ENCODE peak calls at places on chromosomes 3 and 15, in six cellular contexts. One of them, this sample, is unnamed.

GRCh38 chr3:57169872-57170623 is 4.9 kb upstream of the IL17RD start:
- DNase-seq in A549: peak; percentile 70
- DNase-seq in fibroblast of pulmonary artery: peak; percentile 71
- DNase-seq in AG09309: no peak
- DNase-seq in upper lobe of left lung: peak; percentile 82
- DNase-seq in cardiac fibroblast: peak; percentile 70
- DNase-seq in this sample: peak; percentile 84

GRCh38 chr3:36546196-36546595 is 165.9 kb downstream of the STAC start:
- DNase-seq in A549: no peak
- DNase-seq in upper lobe of left lung: no peak
- DNase-seq in cardiac fibroblast: peak; percentile 16
- DNase-seq in AG09309: no peak
- DNase-seq in fibroblast of pulmonary artery: peak; percentile 20
- DNase-seq in this sample: no peak

GRCh38 chr3:53170325-53171108 is 9.5 kb downstream of the PRKCD start:
- DNase-seq in A549: no peak
- DNase-seq in cardiac fibroblast: no peak
- DNase-seq in upper lobe of left lung: peak; percentile 66
- DNase-seq in fibroblast of pulmonary artery: no peak
- DNase-seq in AG09309: no peak
- DNase-seq in this sample: no peak

GRCh38 chr3:148211725-148212124 is 486.0 kb upstream of the AGTR1 start:
- DNase-seq in upper lobe of left lung: no peak
- DNase-seq in A549: no peak
- DNase-seq in cardiac fibroblast: peak; percentile 87
- DNase-seq in fibroblast of pulmonary artery: peak; percentile 45
- DNase-seq in AG09309: no peak
- DNase-seq in this sample: peak; percentile 39

GRCh38 chr3:108404409-108404808 is 106.0 kb downstream of the MYH15 start:
- DNase-seq in upper lobe of left lung: no peak
- DNase-seq in fibroblast of pulmonary artery: no peak
- DNase-seq in AG09309: no peak
- DNase-seq in A549: no peak
- DNase-seq in cardiac fibroblast: peak; percentile 39
- DNase-seq in this sample: no peak

GRCh38 chr15:75452364-75452967 is 976 bp upstream of the SIN3A start:
- DNase-seq in A549: peak; percentile 89
- DNase-seq in AG09309: no peak
- DNase-seq in cardiac fibroblast: peak; percentile 84
- DNase-seq in upper lobe of left lung: peak; percentile 90
- DNase-seq in fibroblast of pulmonary artery: peak; percentile 78
- DNase-seq in this sample: peak; percentile 93

GRCh38 chr3:152413244-152413643 is 144.5 kb downstream of the MBNL1 start:
- DNase-seq in fibroblast of pulmonary artery: no peak
- DNase-seq in cardiac fibroblast: no peak
- DNase-seq in AG09309: no peak
- DNase-seq in upper lobe of left lung: no peak
- DNase-seq in A549: no peak
- DNase-seq in this sample: no peak

GRCh38 chr3:10242182-10243065 is 5.8 kb upstream of the TATDN2 start:
- DNase-seq in AG09309: no peak
- DNase-seq in fibroblast of pulmonary artery: peak; percentile 31
- DNase-seq in A549: no peak
- DNase-seq in cardiac fibroblast: peak; percentile 38
- DNase-seq in upper lobe of left lung: peak; percentile 36
- DNase-seq in this sample: no peak

GRCh38 chr15:52559583-52559982 is 9.2 kb downstream of the ARPP19 start:
- DNase-seq in AG09309: no peak
- DNase-seq in cardiac fibroblast: peak; percentile 48
- DNase-seq in upper lobe of left lung: no peak
- DNase-seq in fibroblast of pulmonary artery: peak; percentile 38
- DNase-seq in A549: no peak
- DNase-seq in this sample: no peak

GRCh38 chr3:159825216-159825854 is 163.3 kb upstream of the IL12A start:
- DNase-seq in A549: peak; percentile 43
- DNase-seq in fibroblast of pulmonary artery: no peak
- DNase-seq in cardiac fibroblast: no peak
- DNase-seq in upper lobe of left lung: no peak
- DNase-seq in AG09309: no peak
- DNase-seq in this sample: no peak

GRCh38 chr3:12954891-12955650 is 113.7 kb upstream of the RPL32 start:
- DNase-seq in A549: no peak
- DNase-seq in fibroblast of pulmonary artery: no peak
- DNase-seq in cardiac fibroblast: peak; percentile 22
- DNase-seq in AG09309: no peak
- DNase-seq in upper lobe of left lung: peak; percentile 73
- DNase-seq in this sample: peak; percentile 76

GRCh38 chr15:90101969-90102890 is at the start of gene IDH2:
- DNase-seq in upper lobe of left lung: peak; percentile 88
- DNase-seq in cardiac fibroblast: peak; percentile 68
- DNase-seq in AG09309: no peak
- DNase-seq in fibroblast of pulmonary artery: peak; percentile 73
- DNase-seq in A549: peak; percentile 78
- DNase-seq in this sample: peak; percentile 93

GRCh38 chr3:39989746-39990145 is 180.3 kb downstream of the MYRIP start:
- DNase-seq in AG09309: no peak
- DNase-seq in A549: no peak
- DNase-seq in fibroblast of pulmonary artery: no peak
- DNase-seq in cardiac fibroblast: no peak
- DNase-seq in upper lobe of left lung: no peak
- DNase-seq in this sample: no peak

GRCh38 chr3:146065573-146066006 is 95.4 kb downstream of the PLOD2 start:
- DNase-seq in A549: peak; percentile 73
- DNase-seq in fibroblast of pulmonary artery: peak; percentile 89
- DNase-seq in AG09309: peak; percentile 35
- DNase-seq in cardiac fibroblast: peak; percentile 85
- DNase-seq in upper lobe of left lung: no peak
- DNase-seq in this sample: peak; percentile 35

GRCh38 chr15:27846722-27847420 is 252.2 kb downstream of the OCA2 start:
- DNase-seq in cardiac fibroblast: no peak
- DNase-seq in AG09309: no peak
- DNase-seq in upper lobe of left lung: no peak
- DNase-seq in A549: no peak
- DNase-seq in fibroblast of pulmonary artery: no peak
- DNase-seq in this sample: no peak

GRCh38 chr15:88334436-88334835 is 77.9 kb upstream of the NTRK3 start:
- DNase-seq in cardiac fibroblast: peak; percentile 2
- DNase-seq in A549: no peak
- DNase-seq in upper lobe of left lung: no peak
- DNase-seq in fibroblast of pulmonary artery: peak; percentile 38
- DNase-seq in AG09309: no peak
- DNase-seq in this sample: no peak

GRCh38 chr3:31157893-31158620 is 263.6 kb upstream of the GADL1 start:
- DNase-seq in AG09309: no peak
- DNase-seq in fibroblast of pulmonary artery: peak; percentile 39
- DNase-seq in upper lobe of left lung: no peak
- DNase-seq in cardiac fibroblast: no peak
- DNase-seq in A549: no peak
- DNase-seq in this sample: peak; percentile 16

GRCh38 chr15:92392462-92392861 is 1.2 kb upstream of the ST8SIA2 start:
- DNase-seq in upper lobe of left lung: no peak
- DNase-seq in fibroblast of pulmonary artery: no peak
- DNase-seq in cardiac fibroblast: no peak
- DNase-seq in AG09309: no peak
- DNase-seq in A549: no peak
- DNase-seq in this sample: no peak

GRCh38 chr3:151537751-151538150 is 76.9 kb upstream of the IGSF10 start:
- DNase-seq in cardiac fibroblast: peak; percentile 29
- DNase-seq in A549: no peak
- DNase-seq in upper lobe of left lung: no peak
- DNase-seq in fibroblast of pulmonary artery: no peak
- DNase-seq in AG09309: no peak
- DNase-seq in this sample: peak; percentile 57

GRCh38 chr3:34072297-34072696 is 273.9 kb downstream of the PDCD6IP start:
- DNase-seq in fibroblast of pulmonary artery: no peak
- DNase-seq in AG09309: no peak
- DNase-seq in upper lobe of left lung: no peak
- DNase-seq in cardiac fibroblast: no peak
- DNase-seq in A549: no peak
- DNase-seq in this sample: no peak
- H3K4me3 ChIP-seq in fibroblast of pulmonary artery: no peak overlapping the region
- H3K4me3 ChIP-seq in AG09309: no peak overlapping the region
- H3K4me3 ChIP-seq in upper lobe of left lung: no peak overlapping the region
- H3K4me3 ChIP-seq in cardiac fibroblast: no peak overlapping the region
- H3K4me3 ChIP-seq in A549: no peak overlapping the region
- H3K4me3 ChIP-seq in this sample: no peak overlapping the region

GRCh38 chr3:158213461-158213860 is 103.6 kb downstream of the RSRC1 start:
- DNase-seq in AG09309: no peak
- DNase-seq in A549: no peak
- DNase-seq in fibroblast of pulmonary artery: no peak
- DNase-seq in upper lobe of left lung: no peak
- DNase-seq in cardiac fibroblast: no peak
- DNase-seq in this sample: no peak
- H3K4me3 ChIP-seq in AG09309: no peak overlapping the region
- H3K4me3 ChIP-seq in A549: no peak overlapping the region
- H3K4me3 ChIP-seq in fibroblast of pulmonary artery: no peak overlapping the region
- H3K4me3 ChIP-seq in upper lobe of left lung: no peak overlapping the region
- H3K4me3 ChIP-seq in cardiac fibroblast: no peak overlapping the region
- H3K4me3 ChIP-seq in this sample: no peak overlapping the region

GRCh38 chr3:149936812-149937230 is 33.9 kb downstream of the PFN2 start:
- DNase-seq in A549: peak; percentile 56
- DNase-seq in cardiac fibroblast: peak; percentile 75
- DNase-seq in AG09309: no peak
- DNase-seq in upper lobe of left lung: peak; percentile 28
- DNase-seq in fibroblast of pulmonary artery: peak; percentile 74
- DNase-seq in this sample: peak; percentile 39
- H3K4me3 ChIP-seq in A549: no peak overlapping the region
- H3K4me3 ChIP-seq in cardiac fibroblast: no peak overlapping the region
- H3K4me3 ChIP-seq in AG09309: peak overlapping the region; percentile 24
- H3K4me3 ChIP-seq in upper lobe of left lung: no peak overlapping the region
- H3K4me3 ChIP-seq in fibroblast of pulmonary artery: no peak overlapping the region
- H3K4me3 ChIP-seq in this sample: no peak overlapping the region

DNA sequence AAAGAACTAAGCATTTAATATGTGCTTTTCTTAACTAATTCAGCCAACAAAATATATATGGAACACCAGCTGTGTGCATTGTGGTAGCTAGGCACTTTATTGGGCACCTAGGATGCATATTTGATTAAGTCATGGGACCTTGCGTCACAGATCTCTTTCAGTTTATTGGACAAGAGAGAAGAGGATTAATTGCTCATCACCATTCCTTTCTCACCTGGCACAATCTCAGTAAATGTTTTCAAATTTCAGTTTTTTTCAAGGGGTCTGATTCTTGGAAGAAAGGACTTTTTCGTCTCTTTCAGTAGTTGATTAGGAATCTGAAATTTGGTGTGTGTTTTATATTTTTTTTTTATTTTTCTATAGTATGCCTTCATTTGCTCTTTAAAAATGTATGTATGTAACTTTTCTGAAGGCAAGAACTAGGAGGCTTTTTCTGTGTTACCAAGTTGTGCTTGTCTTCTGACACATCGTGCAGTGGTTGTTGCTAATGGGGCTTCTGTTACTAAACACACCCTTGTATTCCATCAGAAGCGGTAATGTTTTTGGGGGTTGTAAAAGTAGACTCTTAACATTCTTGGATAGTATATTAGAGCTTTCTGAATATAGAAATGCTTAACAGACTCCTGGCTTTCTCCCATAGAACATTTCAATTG is 2.2 kb downstream of the TIPARP start:
- DNase-seq in upper lobe of left lung: no peak
- DNase-seq in fibroblast of pulmonary artery: peak; percentile 69
- DNase-seq in A549: peak; percentile 52
- DNase-seq in cardiac fibroblast: peak; percentile 60
- DNase-seq in AG09309: no peak
- DNase-seq in this sample: peak; percentile 51
- H3K4me3 ChIP-seq in upper lobe of left lung: peak overlapping the region; percentile 66
- H3K4me3 ChIP-seq in fibroblast of pulmonary artery: peak overlapping the region; percentile 87
- H3K4me3 ChIP-seq in A549: peak overlapping the region; percentile 90
- H3K4me3 ChIP-seq in cardiac fibroblast: peak overlapping the region; percentile 80
- H3K4me3 ChIP-seq in AG09309: peak overlapping the region; percentile 95
- H3K4me3 ChIP-seq in this sample: peak overlapping the region; percentile 90

GRCh38 chr3:195863121-195864061 is 45.0 kb downstream of the TNK2 start:
- DNase-seq in fibroblast of pulmonary artery: peak; percentile 92
- DNase-seq in upper lobe of left lung: peak; percentile 92
- DNase-seq in A549: peak; percentile 79
- DNase-seq in AG09309: peak; percentile 27
- DNase-seq in cardiac fibroblast: peak; percentile 91
- DNase-seq in this sample: peak; percentile 96

GRCh38 chr3:195859061-195859845 is 47.5 kb upstream of the MUC4 start:
- DNase-seq in AG09309: no peak
- DNase-seq in cardiac fibroblast: peak; percentile 74
- DNase-seq in upper lobe of left lung: peak; percentile 67
- DNase-seq in fibroblast of pulmonary artery: peak; percentile 68
- DNase-seq in A549: peak; percentile 52
- DNase-seq in this sample: peak; percentile 50

GRCh38 chr3:195859846-195860411 is 48.2 kb upstream of the MUC4 start:
- DNase-seq in upper lobe of left lung: no peak
- DNase-seq in A549: no peak
- DNase-seq in cardiac fibroblast: no peak
- DNase-seq in fibroblast of pulmonary artery: no peak
- DNase-seq in AG09309: no peak
- DNase-seq in this sample: no peak

GRCh38 chr3:195856410-195857084 is 44.8 kb upstream of the MUC4 start:
- DNase-seq in AG09309: no peak
- DNase-seq in cardiac fibroblast: no peak
- DNase-seq in upper lobe of left lung: no peak
- DNase-seq in fibroblast of pulmonary artery: no peak
- DNase-seq in A549: no peak
- DNase-seq in this sample: no peak

GRCh38 chr3:195860456-195860855 is 47.9 kb downstream of the TNK2 start:
- DNase-seq in cardiac fibroblast: no peak
- DNase-seq in fibroblast of pulmonary artery: no peak
- DNase-seq in A549: no peak
- DNase-seq in AG09309: no peak
- DNase-seq in upper lobe of left lung: no peak
- DNase-seq in this sample: no peak
- H3K4me3 ChIP-seq in cardiac fibroblast: no peak overlapping the region
- H3K4me3 ChIP-seq in fibroblast of pulmonary artery: no peak overlapping the region
- H3K4me3 ChIP-seq in A549: no peak overlapping the region
- H3K4me3 ChIP-seq in AG09309: no peak overlapping the region
- H3K4me3 ChIP-seq in upper lobe of left lung: no peak overlapping the region
- H3K4me3 ChIP-seq in this sample: no peak overlapping the region

GRCh38 chr15:99241752-99242151 is 7.6 kb downstream of the TTC23 start:
- DNase-seq in A549: no peak
- DNase-seq in upper lobe of left lung: no peak
- DNase-seq in cardiac fibroblast: no peak
- DNase-seq in fibroblast of pulmonary artery: no peak
- DNase-seq in AG09309: no peak
- DNase-seq in this sample: no peak
- H3K4me3 ChIP-seq in A549: no peak overlapping the region
- H3K4me3 ChIP-seq in upper lobe of left lung: no peak overlapping the region
- H3K4me3 ChIP-seq in cardiac fibroblast: no peak overlapping the region
- H3K4me3 ChIP-seq in fibroblast of pulmonary artery: no peak overlapping the region
- H3K4me3 ChIP-seq in AG09309: no peak overlapping the region
- H3K4me3 ChIP-seq in this sample: no peak overlapping the region

DNA sequence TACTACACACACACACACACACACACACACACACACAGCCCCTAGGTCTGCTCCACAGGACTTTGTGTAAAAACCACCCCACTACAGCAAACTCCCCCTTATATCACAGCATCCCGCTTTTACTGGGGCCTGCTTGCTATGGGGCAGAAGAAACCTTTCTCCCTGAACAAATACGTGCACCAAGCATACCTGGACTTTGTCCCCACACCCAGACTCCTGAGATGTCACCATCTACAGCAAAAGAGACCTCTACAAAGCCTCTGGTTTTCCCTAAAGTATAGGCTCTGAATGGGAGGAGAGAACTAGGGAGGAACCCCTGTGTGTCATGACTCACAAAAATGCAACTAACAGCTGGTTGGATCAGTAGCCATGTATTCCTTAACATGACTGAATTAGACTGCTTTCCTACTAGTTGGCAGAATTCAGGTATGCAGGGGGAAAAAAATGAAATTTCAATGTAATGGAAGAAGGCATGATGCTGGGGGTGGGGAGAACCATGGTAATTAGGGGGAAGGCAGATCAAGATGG is 46.0 kb downstream of the DAPK2 start:
- DNase-seq in A549: no peak
- DNase-seq in cardiac fibroblast: peak; percentile 29
- DNase-seq in upper lobe of left lung: no peak
- DNase-seq in AG09309: no peak
- DNase-seq in fibroblast of pulmonary artery: no peak
- DNase-seq in this sample: no peak
- H3K4me3 ChIP-seq in A549: no peak overlapping the region
- H3K4me3 ChIP-seq in cardiac fibroblast: no peak overlapping the region
- H3K4me3 ChIP-seq in upper lobe of left lung: no peak overlapping the region
- H3K4me3 ChIP-seq in AG09309: no peak overlapping the region
- H3K4me3 ChIP-seq in fibroblast of pulmonary artery: no peak overlapping the region
- H3K4me3 ChIP-seq in this sample: no peak overlapping the region

This sample was measured in foreskin fibroblast.